ENCODE peak calls at places on chromosomes 4 and X, in seven cellular contexts. One of them, this sample, is unnamed.

GRCh38 chr4:137892134-137892533 is 350.0 kb downstream of the SLC7A11 start:
- DNase-seq in HCT116: no peak
- DNase-seq in uterus: no peak
- DNase-seq in fibroblast of the aortic adventitia: peak; percentile 37
- DNase-seq in AG09309: peak; percentile 42
- DNase-seq in Peyer's patch: no peak
- DNase-seq in GM13977: no peak
- DNase-seq in this sample: no peak

GRCh38 chr4:143046454-143046853 is 138.3 kb upstream of the USP38 start:
- DNase-seq in uterus: no peak
- DNase-seq in AG09309: no peak
- DNase-seq in Peyer's patch: no peak
- DNase-seq in HCT116: no peak
- DNase-seq in GM13977: no peak
- DNase-seq in fibroblast of the aortic adventitia: peak; percentile 27
- DNase-seq in this sample: no peak

GRCh38 chr4:58935336-58935735 is 1825.2 kb upstream of the IGFBP7 start:
- DNase-seq in HCT116: no peak
- DNase-seq in Peyer's patch: no peak
- DNase-seq in GM13977: no peak
- DNase-seq in fibroblast of the aortic adventitia: no peak
- DNase-seq in uterus: no peak
- DNase-seq in AG09309: no peak
- DNase-seq in this sample: no peak

GRCh38 chr4:19486400-19486799 is 765.3 kb upstream of the SLIT2 start:
- DNase-seq in fibroblast of the aortic adventitia: no peak
- DNase-seq in Peyer's patch: no peak
- DNase-seq in uterus: no peak
- DNase-seq in HCT116: no peak
- DNase-seq in GM13977: no peak
- DNase-seq in AG09309: no peak
- DNase-seq in this sample: no peak

GRCh38 chr4:153489856-153490558 is 23.8 kb downstream of the TMEM131L start:
- DNase-seq in GM13977: no peak
- DNase-seq in uterus: no peak
- DNase-seq in fibroblast of the aortic adventitia: peak; percentile 56
- DNase-seq in Peyer's patch: no peak
- DNase-seq in HCT116: no peak
- DNase-seq in AG09309: no peak
- DNase-seq in this sample: no peak

GRCh38 chr4:41963105-41963504 is 18.5 kb upstream of the DCAF4L1 start:
- DNase-seq in uterus: no peak
- DNase-seq in GM13977: no peak
- DNase-seq in AG09309: no peak
- DNase-seq in HCT116: peak; percentile 10
- DNase-seq in fibroblast of the aortic adventitia: peak; percentile 33
- DNase-seq in Peyer's patch: no peak
- DNase-seq in this sample: no peak

GRCh38 chr4:30642520-30642919 is 77.6 kb upstream of the PCDH7 start:
- DNase-seq in uterus: no peak
- DNase-seq in fibroblast of the aortic adventitia: peak; percentile 4
- DNase-seq in GM13977: no peak
- DNase-seq in Peyer's patch: no peak
- DNase-seq in AG09309: no peak
- DNase-seq in HCT116: peak; percentile 18
- DNase-seq in this sample: no peak

GRCh38 chr4:183424109-183424751 is 20.2 kb upstream of the CDKN2AIP start:
- DNase-seq in Peyer's patch: no peak
- DNase-seq in HCT116: no peak
- DNase-seq in GM13977: no peak
- DNase-seq in fibroblast of the aortic adventitia: no peak
- DNase-seq in uterus: no peak
- DNase-seq in AG09309: no peak
- DNase-seq in this sample: no peak

GRCh38 chrX:14875624-14876023 is 2.4 kb downstream of the MOSPD2 start:
- DNase-seq in Peyer's patch: no peak
- DNase-seq in GM13977: no peak
- DNase-seq in HCT116: no peak
- DNase-seq in AG09309: no peak
- DNase-seq in fibroblast of the aortic adventitia: no peak
- DNase-seq in uterus: no peak
- DNase-seq in this sample: no peak

GRCh38 chr4:80085081-80085480 is 12.1 kb upstream of the ANTXR2 start:
- DNase-seq in fibroblast of the aortic adventitia: no peak
- DNase-seq in GM13977: no peak
- DNase-seq in HCT116: no peak
- DNase-seq in uterus: no peak
- DNase-seq in AG09309: no peak
- DNase-seq in Peyer's patch: no peak
- DNase-seq in this sample: no peak

GRCh38 chr4:1072830-1073446 is 40.4 kb downstream of the RNF212 start:
- DNase-seq in uterus: peak; percentile 53
- DNase-seq in fibroblast of the aortic adventitia: peak; percentile 61
- DNase-seq in HCT116: peak; percentile 71
- DNase-seq in Peyer's patch: peak; percentile 90
- DNase-seq in AG09309: peak; percentile 11
- DNase-seq in GM13977: peak; percentile 72
- DNase-seq in this sample: no peak

GRCh38 chr4:3868146-3868840 is 102.1 kb downstream of the ADRA2C start:
- DNase-seq in HCT116: no peak
- DNase-seq in fibroblast of the aortic adventitia: peak; percentile 10
- DNase-seq in AG09309: no peak
- DNase-seq in Peyer's patch: peak; percentile 37
- DNase-seq in uterus: peak; percentile 8
- DNase-seq in GM13977: no peak
- DNase-seq in this sample: no peak

GRCh38 chr4:7912826-7913225 is 26.8 kb downstream of the AFAP1 start:
- DNase-seq in uterus: no peak
- DNase-seq in GM13977: no peak
- DNase-seq in Peyer's patch: no peak
- DNase-seq in HCT116: no peak
- DNase-seq in fibroblast of the aortic adventitia: no peak
- DNase-seq in AG09309: no peak
- DNase-seq in this sample: no peak

DNA sequence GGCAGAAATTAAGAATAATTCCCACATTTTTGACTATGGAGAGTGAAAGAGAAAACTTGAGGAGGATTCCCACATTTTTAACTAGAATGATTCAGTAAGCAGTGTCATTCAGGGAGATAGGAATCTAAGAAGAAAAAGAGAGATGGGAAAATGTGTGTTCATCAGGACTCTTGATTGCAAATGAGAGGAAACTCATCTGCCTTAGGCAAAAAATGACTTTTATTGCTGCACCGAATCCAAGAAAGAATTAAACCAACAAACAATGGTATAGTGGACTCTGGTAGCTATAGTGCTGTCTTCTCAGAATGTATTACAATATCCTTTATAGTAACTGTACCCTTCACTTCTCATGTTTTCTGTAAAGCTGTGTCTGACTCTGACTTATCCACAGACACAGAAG is 15.0 kb upstream of the TMEM144 start:
- DNase-seq in AG09309: no peak
- DNase-seq in Peyer's patch: no peak
- DNase-seq in uterus: no peak
- DNase-seq in fibroblast of the aortic adventitia: no peak
- DNase-seq in GM13977: no peak
- DNase-seq in HCT116: no peak
- DNase-seq in this sample: no peak
- TF ChIP-seq CTCF in AG09309: no peak
- TF ChIP-seq CTCF in Peyer's patch: no peak
- TF ChIP-seq CTCF in uterus: no peak
- TF ChIP-seq CTCF in fibroblast of the aortic adventitia: no peak
- TF ChIP-seq CTCF in GM13977: no peak
- TF ChIP-seq CTCF in HCT116: no peak
- TF ChIP-seq CTCF in this sample: no peak

DNA sequence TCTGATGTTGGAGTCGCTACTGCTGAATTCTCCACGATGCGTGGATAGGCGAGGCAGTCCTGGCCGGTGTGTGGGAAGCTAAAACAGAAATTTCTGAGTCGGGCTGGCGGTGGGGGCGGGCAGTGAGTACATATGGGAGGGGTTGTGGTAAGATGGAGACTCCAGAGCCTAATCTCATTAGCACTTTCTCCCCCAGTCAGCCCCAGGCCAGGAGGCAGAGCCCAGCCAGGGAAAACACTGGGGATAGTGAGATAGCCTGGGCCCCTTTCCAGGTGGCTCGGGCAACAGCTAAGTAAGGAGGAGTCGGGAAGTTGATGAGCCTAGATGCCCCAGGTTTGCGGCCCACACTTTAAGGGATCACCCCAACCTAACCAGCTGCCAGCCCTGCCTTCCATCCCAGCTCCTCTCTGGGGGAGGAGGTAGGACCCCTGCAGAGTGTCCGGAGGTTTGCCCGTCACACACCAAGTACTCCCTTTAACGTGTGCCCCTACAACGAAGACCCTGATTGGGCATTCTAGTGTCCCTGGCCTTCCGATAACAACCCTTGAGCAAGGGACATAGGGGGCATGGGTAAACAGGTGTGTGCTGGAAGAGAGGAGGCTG is 2.4 kb upstream of the LOC101059915 start:
- DNase-seq in GM13977: no peak
- DNase-seq in Peyer's patch: no peak
- DNase-seq in AG09309: no peak
- DNase-seq in HCT116: no peak
- DNase-seq in uterus: no peak
- DNase-seq in fibroblast of the aortic adventitia: peak; percentile 8
- DNase-seq in this sample: no peak
- TF ChIP-seq CTCF in GM13977: no peak
- TF ChIP-seq CTCF in Peyer's patch: no peak
- TF ChIP-seq CTCF in AG09309: no peak
- TF ChIP-seq CTCF in HCT116: no peak
- TF ChIP-seq CTCF in uterus: no peak
- TF ChIP-seq CTCF in fibroblast of the aortic adventitia: no peak
- TF ChIP-seq CTCF in this sample: no peak

DNA sequence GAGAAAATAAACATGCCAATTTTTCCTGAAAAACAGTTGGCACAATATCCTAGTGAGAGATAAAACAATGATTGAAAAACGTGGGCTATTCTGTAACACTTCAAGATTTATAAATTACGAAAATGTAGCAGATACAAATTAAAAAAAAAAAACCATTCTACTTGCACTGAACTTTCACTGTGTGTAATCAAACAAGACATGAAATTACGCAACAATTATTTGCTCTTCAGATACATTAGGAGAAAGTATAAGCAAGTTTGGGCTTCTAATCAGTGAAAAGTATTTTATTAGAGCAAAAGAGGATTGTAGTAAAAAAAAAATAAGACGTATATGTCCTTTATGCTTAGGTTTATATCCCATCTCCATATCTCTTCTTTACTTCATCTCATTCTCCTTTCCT is 320.4 kb downstream of the SPOCK3 start:
- DNase-seq in GM13977: no peak
- DNase-seq in fibroblast of the aortic adventitia: no peak
- DNase-seq in HCT116: no peak
- DNase-seq in uterus: no peak
- DNase-seq in AG09309: no peak
- DNase-seq in Peyer's patch: no peak
- DNase-seq in this sample: no peak
- TF ChIP-seq CTCF in GM13977: no peak
- TF ChIP-seq CTCF in fibroblast of the aortic adventitia: no peak
- TF ChIP-seq CTCF in HCT116: no peak
- TF ChIP-seq CTCF in uterus: no peak
- TF ChIP-seq CTCF in AG09309: no peak
- TF ChIP-seq CTCF in Peyer's patch: no peak
- TF ChIP-seq CTCF in this sample: no peak

GRCh38 chr4:78776031-78776728 is at the start of gene BMP2K:
- DNase-seq in fibroblast of the aortic adventitia: peak; percentile 66
- DNase-seq in AG09309: no peak
- DNase-seq in HCT116: peak; percentile 27
- DNase-seq in GM13977: peak; percentile 90
- DNase-seq in uterus: peak; percentile 81
- DNase-seq in Peyer's patch: peak; percentile 89
- DNase-seq in this sample: no peak
- TF ChIP-seq CTCF in fibroblast of the aortic adventitia: no peak
- TF ChIP-seq CTCF in AG09309: no peak
- TF ChIP-seq CTCF in HCT116: no peak
- TF ChIP-seq CTCF in GM13977: peak; percentile 18
- TF ChIP-seq CTCF in uterus: no peak
- TF ChIP-seq CTCF in Peyer's patch: no peak
- TF ChIP-seq CTCF in this sample: no peak

GRCh38 chrX:68808686-68809357 is 20.0 kb upstream of the EFNB1 start:
- DNase-seq in uterus: no peak
- DNase-seq in Peyer's patch: no peak
- DNase-seq in HCT116: peak; percentile 8
- DNase-seq in AG09309: no peak
- DNase-seq in GM13977: no peak
- DNase-seq in fibroblast of the aortic adventitia: peak; percentile 47
- DNase-seq in this sample: no peak
- TF ChIP-seq CTCF in uterus: no peak
- TF ChIP-seq CTCF in Peyer's patch: no peak
- TF ChIP-seq CTCF in HCT116: peak; percentile 20
- TF ChIP-seq CTCF in AG09309: peak; percentile 50
- TF ChIP-seq CTCF in GM13977: peak; percentile 41
- TF ChIP-seq CTCF in fibroblast of the aortic adventitia: peak; percentile 40
- TF ChIP-seq CTCF in this sample: no peak

GRCh38 chrX:85544609-85545008 is 165.1 kb upstream of the POF1B start:
- DNase-seq in fibroblast of the aortic adventitia: peak; percentile 7
- DNase-seq in GM13977: peak; percentile 9
- DNase-seq in AG09309: no peak
- DNase-seq in Peyer's patch: no peak
- DNase-seq in uterus: no peak
- DNase-seq in HCT116: no peak
- DNase-seq in this sample: no peak
- TF ChIP-seq CTCF in fibroblast of the aortic adventitia: peak; percentile 41
- TF ChIP-seq CTCF in GM13977: peak; percentile 23
- TF ChIP-seq CTCF in AG09309: peak; percentile 34
- TF ChIP-seq CTCF in Peyer's patch: peak; percentile 35
- TF ChIP-seq CTCF in uterus: peak; percentile 20
- TF ChIP-seq CTCF in HCT116: peak; percentile 20
- TF ChIP-seq CTCF in this sample: peak; percentile 9

GRCh38 chr4:107348188-107348872 is 312.2 kb upstream of the DKK2 start:
- DNase-seq in Peyer's patch: no peak
- DNase-seq in uterus: no peak
- DNase-seq in fibroblast of the aortic adventitia: no peak
- DNase-seq in AG09309: no peak
- DNase-seq in GM13977: no peak
- DNase-seq in HCT116: no peak
- DNase-seq in this sample: no peak
- TF ChIP-seq CTCF in Peyer's patch: no peak
- TF ChIP-seq CTCF in uterus: no peak
- TF ChIP-seq CTCF in fibroblast of the aortic adventitia: no peak
- TF ChIP-seq CTCF in AG09309: no peak
- TF ChIP-seq CTCF in GM13977: no peak
- TF ChIP-seq CTCF in HCT116: no peak
- TF ChIP-seq CTCF in this sample: no peak

GRCh38 chrX:43949669-43950068 is 23.5 kb downstream of the NDP start:
- DNase-seq in fibroblast of the aortic adventitia: no peak
- DNase-seq in GM13977: no peak
- DNase-seq in AG09309: no peak
- DNase-seq in HCT116: peak; percentile 28
- DNase-seq in uterus: no peak
- DNase-seq in Peyer's patch: peak; percentile 61
- DNase-seq in this sample: peak; percentile 15
- TF ChIP-seq CTCF in fibroblast of the aortic adventitia: peak; percentile 19
- TF ChIP-seq CTCF in GM13977: peak; percentile 37
- TF ChIP-seq CTCF in AG09309: peak; percentile 27
- TF ChIP-seq CTCF in HCT116: peak; percentile 37
- TF ChIP-seq CTCF in uterus: no peak
- TF ChIP-seq CTCF in Peyer's patch: no peak
- TF ChIP-seq CTCF in this sample: no peak

GRCh38 chrX:68945603-68946228 is 116.9 kb downstream of the EFNB1 start:
- DNase-seq in uterus: no peak
- DNase-seq in HCT116: no peak
- DNase-seq in Peyer's patch: no peak
- DNase-seq in AG09309: no peak
- DNase-seq in GM13977: peak; percentile 9
- DNase-seq in fibroblast of the aortic adventitia: peak; percentile 76
- DNase-seq in this sample: no peak
- TF ChIP-seq CTCF in uterus: no peak
- TF ChIP-seq CTCF in HCT116: no peak
- TF ChIP-seq CTCF in Peyer's patch: no peak
- TF ChIP-seq CTCF in AG09309: peak; percentile 52
- TF ChIP-seq CTCF in GM13977: peak; percentile 34
- TF ChIP-seq CTCF in fibroblast of the aortic adventitia: peak; percentile 60
- TF ChIP-seq CTCF in this sample: no peak

This sample was measured in natural killer cell.